ENCODE peak calls at places on chromosomes 3 and 15, in five cellular contexts. A, O, N, B and Z are unnamed samples. For H3K4me1, the result is how much of the 10 kb centered on the place peaks cover.

GRCh38 chr3:195911041-195911945 is 2.9 kb upstream of the TNK2 start:
- DNase-seq in A (no peak), O (no peak), N (no peak), B (no peak), Z (no peak)

GRCh38 chr3:99713440-99713839 is 75.0 kb downstream of the COL8A1 start:
- DNase-seq in A (no peak), O (no peak), N (no peak), B (no peak), Z (no peak)

GRCh38 chr3:10154335-10155122 is 10.2 kb upstream of the IRAK2 start:
- DNase-seq in A (no peak), O (no peak), N (no peak), B (no peak), Z (no peak)

GRCh38 chr3:40827942-40828688 is 303.4 kb downstream of the ZNF621 start:
- DNase-seq in A (no peak), O (no peak), N (peak), B (no peak), Z (no peak)

GRCh38 chr3:61966200-61966599 is 404.8 kb downstream of the PTPRG start:
- DNase-seq in A (no peak), O (no peak), N (no peak), B (no peak), Z (no peak)

GRCh38 chr3:119973276-119973675 is 121.0 kb downstream of the GSK3B start:
- DNase-seq in A (no peak), O (no peak), N (no peak), B (no peak), Z (no peak)

GRCh38 chr15:70585707-70586034 is 177.7 kb downstream of the UACA start:
- DNase-seq in A (no peak), O (no peak), N (no peak), B (no peak), Z (no peak)

GRCh38 chr3:39112535-39112934 is 5.1 kb downstream of the TTC21A start:
- DNase-seq in A (no peak), O (no peak), N (no peak), B (no peak), Z (no peak)

GRCh38 chr3:123732447-123732846 is 147.6 kb upstream of the HACD2 start:
- DNase-seq in A (no peak), O (no peak), N (no peak), B (no peak), Z (no peak)

GRCh38 chr15:43423793-43424192 is 52.9 kb downstream of the TUBGCP4 start:
- DNase-seq in A (no peak), O (no peak), N (no peak), B (no peak), Z (no peak)

GRCh38 chr15:101143321-101143720 is 108.5 kb downstream of the CHSY1 start:
- DNase-seq in A (no peak), O (no peak), N (no peak), B (no peak), Z (no peak)

GRCh38 chr15:49190586-49190985 is 20.5 kb downstream of the GALK2 start:
- DNase-seq in A (no peak), O (no peak), N (no peak), B (no peak), Z (no peak)

GRCh38 chr3:193805448-193805847 is 212.4 kb downstream of the OPA1 start:
- DNase-seq in A (no peak), O (peak), N (peak), B (no peak), Z (peak)

GRCh38 chr3:56981445-56982230 is 78.8 kb upstream of the SPATA12 start:
- DNase-seq in A (no peak), O (no peak), N (no peak), B (no peak), Z (no peak)

GRCh38 chr3:32956750-32957570 is 5.5 kb downstream of the CCR4 start:
- DNase-seq in A (no peak), O (no peak), N (no peak), B (no peak), Z (no peak)

GRCh38 chr3:149198611-149199010 is 23.0 kb downstream of the CP start:
- DNase-seq in A (no peak), O (no peak), N (no peak), B (no peak), Z (no peak)

GRCh38 chr3:122030381-122031122 is 8.5 kb upstream of the ILDR1 start:
- DNase-seq in A (no peak), O (no peak), N (no peak), B (peak), Z (no peak)

GRCh38 chr15:50298340-50298739 is 32.8 kb upstream of the HDC start:
- DNase-seq in A (no peak), O (no peak), N (no peak), B (no peak), Z (no peak)

GRCh38 chr3:99858461-99858860 is 40.8 kb downstream of the CMSS1 start:
- DNase-seq in A (no peak), O (no peak), N (no peak), B (no peak), Z (no peak)

GRCh38 chr3:136559896-136560295 is 192.3 kb downstream of the STAG1 start:
- DNase-seq in A (no peak), O (no peak), N (no peak), B (no peak), Z (no peak)

GRCh38 chr15:78906310-78906608 is 33.6 kb downstream of the MORF4L1 start:
- DNase-seq in A (no peak), O (no peak), N (no peak), B (no peak), Z (peak)

GRCh38 chr15:81311834-81312459 is 12.0 kb downstream of the STARD5 start:
- DNase-seq in A (no peak), O (no peak), N (no peak), B (no peak), Z (no peak)

GRCh38 chr3:187465503-187465902 is 97.3 kb downstream of the RTP4 start:
- DNase-seq in A (no peak), O (no peak), N (no peak), B (no peak), Z (no peak)

GRCh38 chr3:130963444-130963843 is 63.2 kb downstream of the ASTE1 start:
- DNase-seq in A (no peak), O (no peak), N (no peak), B (no peak), Z (no peak)

GRCh38 chr3:139540686-139541085 is 1.1 kb upstream of the RBP1 start:
- DNase-seq in A (no peak), O (no peak), N (no peak), B (no peak), Z (no peak)

GRCh38 chr3:64266065-64266874 is 41.0 kb upstream of the PRICKLE2 start:
- DNase-seq in A (no peak), O (peak), N (no peak), B (no peak), Z (peak)

GRCh38 chr15:83871808-83872559 is 218.1 kb downstream of the ADAMTSL3 start:
- DNase-seq in A (no peak), O (no peak), N (no peak), B (peak), Z (no peak)

GRCh38 chr3:53843195-53844177 is 2.7 kb downstream of the CHDH start:
- DNase-seq in A (no peak), O (no peak), N (no peak), B (peak), Z (no peak)

GRCh38 chr3:71441217-71441924 is 142.2 kb downstream of the FOXP1 start:
- DNase-seq in A (no peak), O (no peak), N (peak), B (no peak), Z (no peak)

GRCh38 chr3:44421280-44421679 is 56.2 kb downstream of the ZNF445 start:
- DNase-seq in A (no peak), O (no peak), N (no peak), B (no peak), Z (no peak)

GRCh38 chr3:109050591-109051167 is 67.3 kb downstream of the MORC1 start:
- DNase-seq in A (no peak), O (no peak), N (no peak), B (no peak), Z (no peak)

GRCh38 chr3:42224658-42225421 is 41.1 kb downstream of the CCK start:
- DNase-seq in A (no peak), O (no peak), N (no peak), B (no peak), Z (no peak)

GRCh38 chr3:106290304-106290997 is 421.6 kb upstream of the CBLB start:
- DNase-seq in A (no peak), O (no peak), N (no peak), B (no peak), Z (no peak)

DNA sequence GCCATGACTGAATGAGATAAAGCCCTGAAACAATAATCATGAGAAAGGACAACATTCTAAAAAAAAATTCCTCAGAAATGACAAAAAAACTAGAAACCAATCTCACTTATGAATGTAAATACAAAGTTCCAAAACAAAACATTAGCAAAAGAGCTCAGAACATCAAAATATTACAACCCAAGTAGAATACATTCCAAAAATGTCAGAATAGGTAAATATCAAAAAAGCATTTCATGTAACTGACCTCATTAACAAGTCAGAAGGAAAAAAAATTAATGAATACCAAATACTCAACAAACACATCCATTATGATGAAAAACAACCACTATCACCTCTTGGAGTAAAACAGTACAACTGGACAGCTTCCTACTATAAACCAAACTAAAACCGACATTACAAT is 93.1 kb downstream of the DLG1 start:
- DNase-seq in A (no peak), O (no peak), N (no peak), B (no peak), Z (no peak)
- H3K4me1 ChIP-seq in A (under half), O (under half), N (under half), B (under half), Z (under half)

GRCh38 chr15:25134546-25134945 is 179.8 kb downstream of the SNRPN start:
- DNase-seq in A (no peak), O (no peak), N (no peak), B (no peak), Z (no peak)
- TF ChIP-seq CTCF in A (no peak), O (no peak), N (no peak), B (no peak), Z (no peak)

GRCh38 chr15:77620297-77620696 is 12.4 kb downstream of the LINGO1 start:
- DNase-seq in A (no peak), O (no peak), N (no peak), B (no peak), Z (no peak)
- TF ChIP-seq POLR2A in A (no peak), O (no peak), N (no peak), B (no peak), Z (no peak)

GRCh38 chr3:155244699-155245098 is 48.8 kb downstream of the STRIT1 start:
- DNase-seq in A (no peak), O (no peak), N (no peak), B (no peak), Z (no peak)
- H3K4me1 ChIP-seq in A (under half), O (under half), N (under half), B (under half), Z (under half)

DNA sequence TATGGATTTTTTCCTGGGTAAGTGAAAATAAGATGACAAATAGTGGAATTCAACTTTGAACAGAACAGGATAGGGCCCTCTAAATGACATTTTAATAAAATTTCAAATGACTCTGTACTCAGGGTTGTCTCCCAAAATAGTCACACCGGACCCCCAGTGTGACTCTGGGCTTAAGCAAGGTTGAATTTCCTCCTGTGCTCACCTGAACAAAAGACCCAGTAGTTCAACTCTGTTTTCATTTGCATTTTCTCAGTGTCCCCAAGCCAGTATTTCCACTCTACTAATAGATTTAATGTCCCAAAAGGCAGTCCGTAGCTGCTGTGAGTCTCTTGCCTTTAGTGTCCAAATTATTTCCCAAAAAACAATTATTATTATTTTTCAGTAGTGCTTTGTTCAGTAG is 296.6 kb downstream of the PLOD2 start:
- DNase-seq in A (no peak), O (no peak), N (no peak), B (no peak), Z (no peak)
- TF ChIP-seq CTCF in A (no peak), O (no peak), N (no peak), B (no peak), Z (no peak)

GRCh38 chr3:81718311-81718710 is 43.1 kb downstream of the GBE1 start:
- DNase-seq in A (no peak), O (no peak), N (no peak), B (no peak), Z (no peak)
- TF ChIP-seq POLR2A in A (no peak), O (no peak), N (no peak), B (no peak), Z (no peak)

GRCh38 chr15:39127925-39128617 is 452.8 kb upstream of the THBS1 start:
- DNase-seq in A (no peak), O (no peak), N (no peak), B (no peak), Z (no peak)
- H3K4me1 ChIP-seq in A (under half), O (under half), N (under half), B (under half), Z (under half)

GRCh38 chr15:38864122-38864521 is 299.5 kb upstream of the RASGRP1 start:
- DNase-seq in A (no peak), O (no peak), N (no peak), B (no peak), Z (no peak)
- TF ChIP-seq CTCF in A (no peak), O (no peak), N (no peak), B (no peak), Z (no peak)

GRCh38 chr3:168241156-168241555 is 145.4 kb upstream of the GOLIM4 start:
- DNase-seq in A (no peak), O (no peak), N (no peak), B (no peak), Z (no peak)

GRCh38 chr3:168239287-168239686 is 143.6 kb upstream of the GOLIM4 start:
- DNase-seq in A (no peak), O (no peak), N (no peak), B (no peak), Z (no peak)
- TF ChIP-seq POLR2A in A (no peak), O (no peak), N (no peak), B (no peak), Z (no peak)